ENCODE peak calls at places on chromosomes 2 and 18, in eight cellular contexts. C is WTC11; E is brain microvascular endothelial cell; V is CD8-positive, alpha-beta T cell; O is foreskin fibroblast; U is left ventricle myocardium inferior; Z is upper lobe of left lung; S is GM12864. K is an unnamed sample.
A peak's percentile ranks its signal among the peaks of the same experiment; 100 is the strongest.

GRCh38 chr2:14779252-14779651 is 146.7 kb downstream of the LRATD1 start:
- DNase-seq in C (no peak), E (no peak), V (no peak), O (no peak), U (no peak), Z (no peak), S (no peak), K (no peak)

GRCh38 chr2:102003696-102004095 is 11.9 kb downstream of the IL1R2 start:
- DNase-seq in C (no peak), E (no peak), V (no peak), O (no peak), U (no peak), Z (no peak), S (no peak), K (no peak)

GRCh38 chr18:70036771-70037452 is 89.2 kb upstream of the CD226 start:
- DNase-seq in C (no peak), E (no peak), V (no peak), O (no peak), U (no peak), Z (no peak), S (peak; percentile 80), K (peak; percentile 18)

GRCh38 chr2:164015328-164016123 is 279.7 kb upstream of the FIGN start:
- DNase-seq in C (no peak), E (peak; percentile 36), V (no peak), O (no peak), U (no peak), Z (no peak), S (peak; percentile 72), K (no peak)

GRCh38 chr2:72819501-72819900 is 6.3 kb downstream of the EXOC6B start:
- DNase-seq in C (no peak), E (no peak), V (no peak), O (no peak), U (no peak), Z (no peak), S (no peak), K (no peak)

GRCh38 chr2:148021059-148021985 is at the start of gene MBD5:
- DNase-seq in C (peak; percentile 49), E (peak; percentile 45), V (no peak), O (peak; percentile 27), U (no peak), Z (peak; percentile 23), S (no peak), K (no peak)

GRCh38 chr2:220586980-220587549 is 959.6 kb downstream of the SLC4A3 start:
- DNase-seq in C (no peak), E (no peak), V (no peak), O (no peak), U (no peak), Z (no peak), S (no peak), K (no peak)

GRCh38 chr2:142880275-142880674 is 2.8 kb downstream of the KYNU start:
- DNase-seq in C (no peak), E (peak; percentile 51), V (no peak), O (peak; percentile 57), U (no peak), Z (no peak), S (no peak), K (no peak)

GRCh38 chr2:237500681-237501424 is 13.8 kb downstream of the MLPH start:
- DNase-seq in C (no peak), E (peak; percentile 100), V (no peak), O (peak; percentile 100), U (no peak), Z (no peak), S (no peak), K (no peak)

GRCh38 chr2:232444409-232445148 is 11.4 kb upstream of the ALPI start:
- DNase-seq in C (peak; percentile 71), E (peak; percentile 70), V (peak; percentile 66), O (peak; percentile 44), U (peak; percentile 17), Z (peak; percentile 61), S (peak; percentile 29), K (no peak)

GRCh38 chr2:168798888-168799410 is 3.5 kb upstream of the NOSTRIN start:
- DNase-seq in C (no peak), E (no peak), V (no peak), O (no peak), U (no peak), Z (no peak), S (no peak), K (no peak)

DNA sequence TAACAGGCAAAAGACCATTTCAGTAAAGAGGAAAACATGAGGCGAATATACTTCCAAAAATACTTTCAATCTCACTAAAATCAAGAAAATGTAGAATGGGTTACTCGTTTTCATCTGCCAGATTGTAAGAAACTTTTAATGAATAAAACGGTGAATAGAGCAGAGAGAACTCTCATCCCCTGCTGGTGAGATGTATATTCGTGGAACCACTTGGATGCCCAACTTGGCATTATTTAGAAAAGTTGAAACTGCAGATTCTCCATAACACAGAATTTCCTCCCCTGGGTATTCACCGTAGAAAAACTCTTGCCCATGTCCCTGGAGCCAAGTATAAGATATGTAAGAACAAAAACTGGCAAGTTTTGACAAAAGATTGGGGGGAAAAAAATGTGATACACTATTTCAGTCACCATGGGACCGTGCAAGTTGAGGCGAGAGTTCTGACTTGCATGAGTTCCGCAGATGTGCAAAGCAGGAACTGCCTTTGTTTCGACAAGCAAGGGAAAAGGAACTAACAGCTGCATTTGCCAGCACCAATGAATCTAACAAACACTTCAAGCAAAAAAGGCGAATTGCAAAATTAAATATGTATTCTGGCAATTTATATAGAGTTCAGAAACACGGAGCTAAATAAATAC is 14.8 kb downstream of the TIMM21 start:
- DNase-seq in C (no peak), E (no peak), V (no peak), O (no peak), U (no peak), Z (no peak), S (no peak), K (no peak)
- TF ChIP-seq CTCF in C (no peak), E (no peak), V (no peak), O (no peak), U (no peak), Z (no peak), S (no peak), K (no peak)

DNA sequence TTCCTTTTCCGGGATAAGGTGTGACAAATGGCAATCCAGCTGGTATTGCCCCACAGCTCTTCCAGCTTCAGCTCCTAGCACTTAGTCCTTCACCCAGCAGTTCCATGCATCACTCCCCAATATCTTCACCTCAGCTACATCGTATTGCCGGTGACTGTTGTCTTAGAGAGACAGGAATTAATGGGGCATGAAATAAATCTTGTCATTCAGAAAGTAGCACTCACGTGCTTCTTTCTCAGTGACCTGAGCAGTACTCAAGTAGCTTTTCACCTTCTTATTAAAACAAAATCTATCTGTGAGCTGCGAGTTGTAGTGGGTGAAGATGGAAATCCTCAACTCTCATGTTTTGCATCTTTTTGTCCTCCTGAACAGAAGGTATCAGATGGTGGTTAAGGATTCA is 72.8 kb downstream of the PTH2R start:
- DNase-seq in C (no peak), E (no peak), V (no peak), O (no peak), U (no peak), Z (no peak), S (no peak), K (no peak)
- TF ChIP-seq CTCF in C (no peak), E (no peak), V (no peak), O (no peak), U (no peak), Z (no peak), S (no peak), K (no peak)

GRCh38 chr2:171706152-171706803 is 19.0 kb downstream of the DYNC1I2 start:
- DNase-seq in C (no peak), E (no peak), V (no peak), O (no peak), U (no peak), Z (no peak), S (no peak), K (no peak)
- TF ChIP-seq CTCF in C (no peak), E (peak; percentile 39), V (peak; percentile 66), O (no peak), U (peak; percentile 51), Z (no peak), S (peak; percentile 24), K (no peak)

DNA sequence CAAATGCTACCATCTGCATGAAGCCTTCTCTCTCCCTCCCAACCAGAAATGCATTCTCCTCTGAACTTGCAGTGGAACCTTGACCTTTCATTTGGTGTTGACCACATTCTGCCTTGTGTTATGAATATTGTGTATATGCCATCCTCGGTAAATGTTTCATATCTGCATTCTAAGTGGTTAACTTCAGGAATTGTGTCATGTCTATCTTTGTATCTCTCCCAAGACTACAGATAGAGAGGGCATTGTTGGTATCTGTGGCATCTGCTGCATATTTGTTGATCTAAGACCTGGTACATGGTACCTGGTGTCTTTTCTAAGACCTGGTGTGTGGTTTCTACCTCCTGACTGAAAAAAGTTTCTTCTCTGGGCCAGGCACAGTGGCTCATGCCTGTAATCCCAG is 34.0 kb downstream of the CASP10 start:
- DNase-seq in C (no peak), E (no peak), V (no peak), O (no peak), U (no peak), Z (no peak), S (no peak), K (no peak)
- TF ChIP-seq CTCF in C (no peak), E (no peak), V (no peak), O (no peak), U (no peak), Z (no peak), S (no peak), K (no peak)

GRCh38 chr2:21422050-21422449 is 298.3 kb downstream of the TDRD15 start:
- DNase-seq in C (peak; percentile 90), E (peak; percentile 6), V (no peak), O (no peak), U (peak; percentile 15), Z (peak; percentile 52), S (no peak), K (no peak)
- TF ChIP-seq CTCF in C (peak; percentile 83), E (peak; percentile 59), V (no peak), O (peak; percentile 12), U (peak; percentile 50), Z (no peak), S (peak; percentile 81), K (no peak)

DNA sequence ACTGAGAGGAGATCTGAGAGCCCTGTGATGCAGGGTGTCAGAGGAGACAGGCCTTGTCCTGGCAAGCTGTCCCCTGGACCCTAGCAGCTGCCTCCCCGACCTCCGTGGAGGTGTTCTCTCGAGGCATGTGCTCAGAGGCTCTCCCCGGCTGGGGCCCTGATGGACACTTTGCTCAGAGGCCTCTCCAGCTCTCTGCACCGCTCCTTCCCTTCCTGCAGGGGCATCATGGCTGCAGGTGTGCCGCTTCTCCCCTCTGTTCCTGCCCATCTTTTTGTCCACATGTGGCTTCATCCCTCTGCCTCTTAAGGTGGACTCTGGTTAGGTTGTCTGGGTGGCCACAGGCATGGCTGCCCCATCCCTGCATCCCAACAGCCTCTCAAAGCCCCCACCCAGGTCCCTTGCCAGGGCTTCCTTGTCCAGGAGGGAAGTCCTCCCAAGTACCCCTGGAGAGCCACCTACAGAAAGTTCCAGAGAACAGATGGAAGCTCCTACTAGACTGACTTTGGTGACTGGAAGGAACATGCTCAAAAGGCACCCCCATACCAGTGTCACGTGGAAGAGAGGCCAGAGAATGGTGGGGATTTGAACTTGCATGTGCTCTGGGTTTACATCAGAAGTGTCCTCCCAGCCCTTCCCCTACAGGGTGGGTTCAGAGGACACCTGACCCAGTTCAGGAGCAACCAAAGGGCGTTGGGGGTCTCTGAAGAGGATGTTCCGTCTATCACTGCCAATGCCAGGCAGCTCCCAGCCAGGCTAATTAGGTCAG is 120.4 kb downstream of the KLHL29 start:
- DNase-seq in C (peak; percentile 32), E (no peak), V (no peak), O (no peak), U (no peak), Z (no peak), S (no peak), K (no peak)
- TF ChIP-seq CTCF in C (no peak), E (peak; percentile 38), V (no peak), O (no peak), U (no peak), Z (no peak), S (peak; percentile 29), K (no peak)

K was measured in activated B cell treated with CpG ODN at 0.5 μM for 24 hours.